ENCODE peak calls at places on chromosome 18, in four cellular contexts. I is stomach, E is suprapubic skin, A is H54. F is an unnamed sample.

GRCh38 chr18:26863122-26863879 is 2.2 kb downstream of the AQP4 start:
- DNase-seq in I (peak), E (no peak), A (no peak), F (no peak)

GRCh38 chr18:67261931-67262552 is 254.5 kb downstream of the DSEL start:
- DNase-seq in I (no peak), E (no peak), A (no peak), F (no peak)

GRCh38 chr18:48832961-48833700 is 117.6 kb downstream of the SMAD7 start:
- DNase-seq in I (peak), E (no peak), A (peak), F (no peak)

GRCh38 chr18:77197073-77197472 is 52.6 kb upstream of the GALR1 start:
- DNase-seq in I (no peak), E (no peak), A (no peak), F (peak)

GRCh38 chr18:57062841-57063240 is 84.0 kb upstream of the BOD1L2 start:
- DNase-seq in I (no peak), E (no peak), A (no peak), F (no peak)

GRCh38 chr18:59142274-59142673 is 2.6 kb downstream of the SEC11C start:
- DNase-seq in I (no peak), E (no peak), A (no peak), F (no peak)

GRCh38 chr18:47944972-47945843 is 14.7 kb upstream of the SMAD2 start:
- DNase-seq in I (no peak), E (no peak), A (peak), F (no peak)

GRCh38 chr18:8242306-8242705 is 366.9 kb upstream of the RAB12 start:
- DNase-seq in I (no peak), E (no peak), A (no peak), F (no peak)

GRCh38 chr18:27666070-27666469 is 481.0 kb upstream of the CHST9 start:
- DNase-seq in I (no peak), E (no peak), A (no peak), F (no peak)

GRCh38 chr18:55634545-55634944 is 46.6 kb upstream of the TCF4 start:
- DNase-seq in I (no peak), E (no peak), A (no peak), F (no peak)

GRCh38 chr18:25229080-25229479 is 122.9 kb downstream of the ZNF521 start:
- DNase-seq in I (no peak), E (no peak), A (no peak), F (peak)

GRCh38 chr18:76471593-76471992 is 23.4 kb downstream of the ZNF516 start:
- DNase-seq in I (no peak), E (peak), A (no peak), F (no peak)

GRCh38 chr18:26549103-26549485 is 741 bp upstream of the KCTD1 start:
- DNase-seq in I (peak), E (peak), A (no peak), F (peak)

GRCh38 chr18:73975266-73975665 is 172.4 kb downstream of the FBXO15 start:
- DNase-seq in I (no peak), E (no peak), A (no peak), F (no peak)

GRCh38 chr18:24631238-24632025 is 171.0 kb downstream of the HRH4 start:
- DNase-seq in I (no peak), E (no peak), A (no peak), F (no peak)

GRCh38 chr18:45254683-45255082 is 360.6 kb upstream of the SLC14A2 start:
- DNase-seq in I (no peak), E (peak), A (no peak), F (no peak)

DNA sequence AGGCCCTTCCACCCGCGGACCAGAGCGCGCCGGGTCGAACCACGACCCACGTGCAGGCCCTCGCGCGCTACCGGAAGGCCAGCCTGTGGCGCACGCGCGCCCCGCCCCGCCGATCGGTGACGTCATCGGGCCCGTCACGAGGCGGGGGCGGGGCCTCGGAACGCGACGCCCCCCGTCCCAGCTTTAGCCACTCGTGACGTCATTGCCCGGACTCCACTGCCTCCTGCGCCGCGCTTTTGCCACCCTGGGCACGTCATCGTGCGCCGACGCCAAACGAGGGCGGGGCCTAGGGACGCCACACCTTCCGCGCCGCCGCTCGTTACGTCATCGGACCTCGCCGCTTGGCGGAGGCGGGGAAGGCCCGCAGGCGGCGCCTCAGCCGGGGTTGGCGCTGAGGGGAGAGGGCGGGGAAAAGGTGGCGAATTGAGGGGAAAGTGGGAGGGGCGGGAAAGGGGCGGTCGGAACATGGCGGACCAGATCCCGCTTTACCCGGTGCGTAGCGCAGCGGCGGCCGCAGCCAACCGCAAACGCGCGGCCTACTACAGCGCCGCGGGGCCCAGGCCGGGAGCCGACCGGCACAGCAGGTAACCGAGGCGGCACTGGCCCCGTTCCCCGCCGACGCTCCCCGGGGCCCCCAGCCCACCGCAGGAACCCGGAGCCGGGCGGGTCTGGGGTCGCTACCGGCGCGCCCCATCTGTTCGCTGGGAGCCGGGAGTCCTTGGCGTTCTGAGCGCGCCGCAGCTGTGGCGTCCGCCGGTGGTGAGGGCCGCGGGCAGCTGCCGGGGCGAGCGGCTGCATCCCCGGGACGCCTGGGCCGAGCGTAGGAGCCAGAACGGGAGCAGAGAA is at the start of gene ATP9B:
- DNase-seq in I (peak), E (peak), A (peak), F (peak)
- TF ChIP-seq POLR2A in I (no peak), E (peak), A (peak), F (peak)

DNA sequence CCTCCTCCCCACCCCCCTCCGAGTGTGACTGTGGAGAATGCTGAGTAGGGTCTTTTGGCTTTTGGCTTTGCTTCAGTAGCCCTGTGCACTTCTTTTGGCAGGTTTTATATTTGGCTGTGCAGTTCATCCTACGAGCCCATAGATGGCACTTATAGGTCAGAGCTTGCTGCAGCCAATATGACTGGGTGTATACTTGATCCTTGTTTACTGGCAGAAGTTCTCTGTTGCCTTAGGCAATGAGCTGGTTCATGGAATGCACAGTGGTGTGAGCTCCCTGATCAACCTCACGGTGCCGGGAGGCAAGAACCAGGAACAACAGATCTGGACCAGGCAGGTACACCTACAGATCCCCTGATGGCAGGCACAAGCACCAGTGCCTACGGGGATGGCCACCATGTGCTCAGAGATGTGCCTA is 190.2 kb downstream of the KIAA1328 start:
- DNase-seq in I (no peak), E (no peak), A (no peak), F (no peak)
- TF ChIP-seq POLR2A in I (no peak), E (no peak), A (no peak), F (no peak)

DNA sequence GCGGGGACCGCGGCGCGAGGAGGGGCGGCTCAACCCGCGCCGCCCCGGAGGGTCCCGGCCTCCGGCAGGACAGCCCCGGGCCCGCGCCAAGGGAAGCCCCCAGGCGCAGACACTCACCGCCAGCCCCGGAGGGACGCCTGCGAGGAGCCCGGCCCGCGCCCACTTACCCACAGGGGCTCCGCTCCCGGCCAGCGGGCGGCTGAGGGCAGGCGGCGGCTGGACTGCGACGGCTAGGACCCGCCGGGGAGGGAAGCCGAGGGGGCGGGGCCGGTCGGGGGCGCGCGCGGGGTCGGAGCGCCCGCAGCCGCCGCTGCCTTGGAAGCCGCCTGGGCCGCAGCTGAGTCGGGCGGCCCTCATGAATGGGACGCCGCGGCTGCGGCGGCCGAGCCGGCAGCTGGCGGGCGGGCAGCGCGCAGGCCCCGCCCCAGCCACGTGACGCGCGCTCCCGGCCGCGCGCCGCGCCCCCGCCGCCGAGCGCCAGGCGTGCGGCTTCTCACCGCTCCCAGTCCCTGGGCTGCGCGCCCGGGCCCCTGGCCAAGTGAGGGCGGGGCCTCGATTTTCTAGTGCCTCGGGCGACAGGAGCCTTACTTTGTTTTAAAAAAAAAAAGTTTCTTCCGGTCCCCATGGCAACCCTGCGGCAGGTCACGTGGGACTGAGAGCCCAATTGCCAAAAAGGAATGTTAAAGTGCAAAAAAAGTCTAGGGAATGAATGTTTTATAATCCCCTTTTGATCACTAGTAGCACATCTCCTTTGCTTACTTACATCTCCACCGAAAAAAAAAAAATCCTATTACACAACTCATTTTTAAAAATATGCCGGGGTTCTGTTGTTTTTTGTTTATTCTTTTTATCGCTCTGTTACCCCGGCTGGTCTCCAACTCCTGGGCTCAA is at the start of gene LPIN2:
- DNase-seq in I (peak), E (peak), A (peak), F (peak)
- TF ChIP-seq POLR2A in I (no peak), E (no peak), A (peak), F (peak)

GRCh38 chr18:23452728-23453656 is at the start of gene RIOK3:
- DNase-seq in I (peak), E (peak), A (peak), F (peak)
- TF ChIP-seq POLR2A in I (no peak), E (no peak), A (peak), F (peak)

GRCh38 chr18:12290086-12290485 is 18.0 kb upstream of the TUBB6 start:
- DNase-seq in I (no peak), E (peak), A (no peak), F (no peak)

GRCh38 chr18:12291161-12291560 is 16.9 kb upstream of the TUBB6 start:
- DNase-seq in I (no peak), E (peak), A (no peak), F (no peak)

GRCh38 chr18:12287131-12287681 is 20.8 kb upstream of the TUBB6 start:
- DNase-seq in I (no peak), E (peak), A (no peak), F (no peak)

GRCh38 chr18:12288406-12288762 is 19.7 kb upstream of the TUBB6 start:
- DNase-seq in I (no peak), E (no peak), A (no peak), F (no peak)

DNA sequence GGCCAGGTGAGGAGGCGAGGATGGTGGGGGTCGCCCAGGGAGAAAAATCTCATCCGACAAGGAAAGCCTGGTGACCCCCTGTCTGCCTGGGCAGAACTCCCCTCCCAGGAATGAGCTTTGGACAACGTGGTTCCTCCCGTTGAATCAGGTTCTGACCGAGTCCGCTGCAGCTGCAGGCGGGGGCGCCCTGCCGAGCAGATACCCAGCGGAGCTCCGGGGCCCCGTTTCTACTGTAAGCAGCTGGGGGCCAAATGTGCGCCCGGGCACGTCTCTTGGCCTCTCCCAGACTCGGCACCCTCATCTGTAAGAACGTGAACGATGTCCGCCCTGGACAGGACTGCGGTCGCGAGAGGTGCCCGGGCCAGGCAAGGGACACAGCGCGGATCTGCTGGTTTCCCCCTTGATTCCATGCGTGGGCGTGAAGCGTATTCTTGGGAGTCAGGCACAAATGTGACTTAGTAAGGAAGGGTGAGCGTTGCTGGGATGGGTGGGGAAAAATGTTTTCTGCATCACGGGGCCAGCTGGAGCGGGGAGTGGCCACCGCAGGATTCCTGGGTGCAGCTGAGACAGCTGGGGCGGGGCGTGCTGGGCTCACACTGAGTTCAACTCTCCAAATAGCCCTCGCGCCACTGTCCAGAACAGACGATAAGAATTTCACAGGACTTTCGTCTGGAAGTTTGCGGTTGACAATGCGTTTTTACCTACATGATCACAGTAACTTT is 20.2 kb upstream of the TUBB6 start:
- DNase-seq in I (peak), E (peak), A (peak), F (peak)
- TF ChIP-seq POLR2A in I (no peak), E (no peak), A (peak), F (no peak)

GRCh38 chr18:659597-659996 is 2.1 kb downstream of the TYMS start:
- DNase-seq in I (no peak), E (no peak), A (no peak), F (no peak)
- TF ChIP-seq POLR2A in I (no peak), E (no peak), A (no peak), F (no peak)

GRCh38 chr18:3449702-3450357 is at the start of gene TGIF1:
- DNase-seq in I (peak), E (no peak), A (peak), F (peak)

GRCh38 chr18:3448845-3449701 is 899 bp upstream of the TGIF1 start:
- DNase-seq in I (peak), E (peak), A (peak), F (peak)

GRCh38 chr18:3444954-3445353 is 5.0 kb upstream of the TGIF1 start:
- DNase-seq in I (no peak), E (no peak), A (no peak), F (peak)

GRCh38 chr18:3447895-3448844 is 1.8 kb upstream of the TGIF1 start:
- DNase-seq in I (peak), E (peak), A (peak), F (peak)

DNA sequence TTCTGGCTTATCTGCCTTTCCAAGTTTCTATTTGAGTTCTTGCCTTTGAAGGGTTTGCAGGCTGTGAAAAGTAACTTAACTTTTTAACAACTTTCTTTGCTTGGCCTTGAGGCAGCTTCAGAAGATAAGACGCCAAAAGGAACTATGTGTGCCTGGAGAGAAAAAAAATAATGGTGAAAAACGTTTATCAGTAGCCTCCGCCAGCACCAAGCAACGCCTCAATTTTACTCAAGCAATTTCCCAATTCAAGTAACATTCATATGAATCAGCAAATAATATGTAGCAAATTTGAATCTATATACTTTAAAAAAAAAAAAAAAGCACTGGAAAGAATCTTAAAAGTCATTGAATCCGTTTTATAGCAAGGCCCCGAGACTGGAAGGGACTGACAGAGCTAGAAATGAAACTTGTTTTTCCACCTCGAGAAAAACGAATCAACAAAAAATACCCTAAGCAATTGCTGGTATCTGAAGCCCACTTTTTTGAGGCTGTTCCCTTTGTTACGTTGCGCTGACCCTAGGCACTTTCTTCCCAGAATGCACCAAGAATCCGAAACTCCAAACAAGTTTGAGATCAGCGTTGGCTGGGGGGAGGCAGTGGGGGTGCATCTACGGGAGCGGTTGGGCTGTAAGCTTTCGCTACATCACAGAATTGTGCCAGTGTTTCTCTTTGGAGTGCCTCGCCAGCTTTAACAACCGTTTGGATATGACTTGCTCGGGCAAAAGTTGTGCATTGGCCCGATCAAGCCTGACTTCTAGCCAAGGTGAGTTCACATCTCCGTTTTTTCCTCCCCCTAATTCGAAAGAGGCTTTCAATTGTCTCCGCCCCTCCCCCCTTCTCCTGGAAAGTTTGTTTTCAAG is 2.7 kb upstream of the TGIF1 start:
- DNase-seq in I (peak), E (peak), A (no peak), F (peak)
- TF ChIP-seq POLR2A in I (no peak), E (no peak), A (no peak), F (no peak)

F was measured in erythroblast.